ENCODE peak calls at places on chromosomes 3 and 15, in ten cellular contexts. Q, L, O, M, C, K, B, F, R and X are unnamed samples.

GRCh38 chr15:85579957-85580694 is 199.7 kb downstream of the AKAP13 start:
- DNase-seq in Q (no peak), L (peak), O (peak), M (peak), C (no peak), K (peak), B (peak), F (no peak), R (peak), X (no peak)

GRCh38 chr3:152365766-152366593 is 97.3 kb downstream of the MBNL1 start:
- DNase-seq in Q (no peak), L (no peak), O (no peak), M (no peak), C (peak), K (no peak), B (no peak), F (no peak), R (no peak), X (no peak)

GRCh38 chr15:73882761-73883419 is 9.5 kb downstream of the TBC1D21 start:
- DNase-seq in Q (no peak), L (no peak), O (no peak), M (no peak), C (no peak), K (no peak), B (no peak), F (no peak), R (no peak), X (no peak)

GRCh38 chr3:86245360-86245759 is 745.6 kb downstream of the VGLL3 start:
- DNase-seq in Q (no peak), L (no peak), O (peak), M (no peak), C (peak), K (no peak), B (no peak), F (no peak), R (no peak), X (no peak)

GRCh38 chr15:63497642-63498100 is 6.7 kb upstream of the USP3 start:
- DNase-seq in Q (no peak), L (peak), O (no peak), M (peak), C (no peak), K (peak), B (no peak), F (no peak), R (peak), X (no peak)

GRCh38 chr3:10764314-10765051 is 51.5 kb upstream of the SLC6A11 start:
- DNase-seq in Q (peak), L (no peak), O (no peak), M (no peak), C (no peak), K (no peak), B (no peak), F (no peak), R (no peak), X (no peak)

GRCh38 chr3:58557496-58557895 is 19.7 kb downstream of the FAM107A start:
- DNase-seq in Q (peak), L (no peak), O (no peak), M (no peak), C (no peak), K (no peak), B (no peak), F (no peak), R (no peak), X (no peak)

GRCh38 chr3:14082108-14082657 is 42.5 kb downstream of the CHCHD4 start:
- DNase-seq in Q (no peak), L (no peak), O (no peak), M (no peak), C (no peak), K (no peak), B (no peak), F (no peak), R (no peak), X (no peak)

GRCh38 chr3:120645083-120645800 is 36.8 kb downstream of the HGD start:
- DNase-seq in Q (no peak), L (no peak), O (no peak), M (no peak), C (peak), K (no peak), B (no peak), F (no peak), R (no peak), X (no peak)

GRCh38 chr15:98954411-98954810 is 53.2 kb downstream of the PGPEP1L start:
- DNase-seq in Q (no peak), L (no peak), O (peak), M (no peak), C (no peak), K (peak), B (peak), F (peak), R (no peak), X (peak)

GRCh38 chr3:173502983-173503568 is 105.5 kb downstream of the NLGN1 start:
- DNase-seq in Q (no peak), L (no peak), O (no peak), M (no peak), C (peak), K (no peak), B (no peak), F (no peak), R (no peak), X (no peak)

GRCh38 chr3:172606021-172606420 is 82.8 kb upstream of the TNFSF10 start:
- DNase-seq in Q (no peak), L (no peak), O (peak), M (no peak), C (peak), K (no peak), B (no peak), F (no peak), R (no peak), X (peak)

GRCh38 chr3:58625196-58625595 is 41.4 kb downstream of the FAM3D start:
- DNase-seq in Q (no peak), L (no peak), O (no peak), M (no peak), C (no peak), K (no peak), B (no peak), F (no peak), R (no peak), X (no peak)

GRCh38 chr3:101310580-101311375 is 9.6 kb downstream of the IMPG2 start:
- DNase-seq in Q (no peak), L (no peak), O (no peak), M (no peak), C (no peak), K (no peak), B (no peak), F (no peak), R (no peak), X (no peak)

GRCh38 chr3:16288664-16289063 is 23.7 kb downstream of the OXNAD1 start:
- DNase-seq in Q (no peak), L (no peak), O (no peak), M (no peak), C (no peak), K (no peak), B (no peak), F (peak), R (no peak), X (no peak)

GRCh38 chr3:132222868-132223538 is 94.2 kb upstream of the ACP3 start:
- DNase-seq in Q (no peak), L (no peak), O (peak), M (peak), C (peak), K (no peak), B (no peak), F (no peak), R (no peak), X (peak)

GRCh38 chr3:127034195-127034989 is 51.5 kb downstream of the PLXNA1 start:
- DNase-seq in Q (no peak), L (peak), O (no peak), M (no peak), C (no peak), K (no peak), B (no peak), F (peak), R (no peak), X (no peak)

GRCh38 chr3:142029052-142029642 is 120.2 kb downstream of the TFDP2 start:
- DNase-seq in Q (no peak), L (no peak), O (no peak), M (no peak), C (no peak), K (no peak), B (no peak), F (no peak), R (no peak), X (no peak)

GRCh38 chr15:74378853-74379252 is 11.4 kb upstream of the CYP11A1 start:
- DNase-seq in Q (no peak), L (peak), O (peak), M (no peak), C (no peak), K (no peak), B (no peak), F (peak), R (no peak), X (no peak)

GRCh38 chr3:5221701-5222100 is 34.2 kb downstream of the EDEM1 start:
- DNase-seq in Q (no peak), L (no peak), O (no peak), M (no peak), C (no peak), K (no peak), B (no peak), F (no peak), R (no peak), X (no peak)

GRCh38 chr15:64712353-64712752 is 63.0 kb downstream of the RBPMS2 start:
- DNase-seq in Q (no peak), L (no peak), O (no peak), M (no peak), C (no peak), K (no peak), B (no peak), F (no peak), R (no peak), X (no peak)

GRCh38 chr3:179768080-179768479 is 115.2 kb downstream of the USP13 start:
- DNase-seq in Q (no peak), L (no peak), O (peak), M (no peak), C (peak), K (peak), B (peak), F (no peak), R (no peak), X (peak)

GRCh38 chr15:46127361-46127874 is 492.6 kb downstream of the SQOR start:
- DNase-seq in Q (no peak), L (no peak), O (no peak), M (no peak), C (no peak), K (no peak), B (no peak), F (no peak), R (no peak), X (no peak)

GRCh38 chr3:9715764-9716437 is 12.3 kb downstream of the CPNE9 start:
- DNase-seq in Q (no peak), L (peak), O (peak), M (peak), C (peak), K (peak), B (peak), F (peak), R (no peak), X (peak)

GRCh38 chr3:58526124-58526957 is 10.6 kb downstream of the ACOX2 start:
- DNase-seq in Q (no peak), L (no peak), O (peak), M (no peak), C (peak), K (peak), B (peak), F (no peak), R (no peak), X (peak)

GRCh38 chr15:40696228-40696627 is 1.3 kb downstream of the RAD51 start:
- DNase-seq in Q (no peak), L (no peak), O (no peak), M (no peak), C (no peak), K (no peak), B (no peak), F (no peak), R (no peak), X (no peak)

GRCh38 chr3:15819043-15819442 is 21.3 kb upstream of the ANKRD28 start:
- DNase-seq in Q (no peak), L (no peak), O (no peak), M (no peak), C (no peak), K (no peak), B (no peak), F (no peak), R (no peak), X (no peak)

GRCh38 chr3:46706771-46707582 is 5.8 kb downstream of the TMIE start:
- DNase-seq in Q (no peak), L (no peak), O (no peak), M (no peak), C (no peak), K (no peak), B (no peak), F (peak), R (no peak), X (no peak)

GRCh38 chr3:9153763-9154601 is 95.5 kb downstream of the SRGAP3 start:
- DNase-seq in Q (no peak), L (no peak), O (no peak), M (no peak), C (no peak), K (peak), B (no peak), F (peak), R (no peak), X (no peak)

GRCh38 chr3:13598926-13599886 is 50.3 kb downstream of the FBLN2 start:
- DNase-seq in Q (no peak), L (no peak), O (peak), M (no peak), C (no peak), K (peak), B (no peak), F (no peak), R (no peak), X (no peak)